ENCODE peak calls at places on chromosomes 11 and 22, in four cellular contexts. One of them, this sample, is unnamed.

GRCh38 chr22:38270091-38270972 is 2.5 kb downstream of the TMEM184B start:
- DNase-seq in H1: no peak
- DNase-seq in HepG2: no peak
- DNase-seq in GM12878: no peak
- DNase-seq in this sample: no peak

GRCh38 chr22:22930222-22930497 is 42.5 kb downstream of the IGLL5 start:
- DNase-seq in H1: no peak
- DNase-seq in HepG2: no peak
- DNase-seq in GM12878: no peak
- DNase-seq in this sample: no peak

GRCh38 chr22:35195821-35196220 is 61.5 kb upstream of the HMGXB4 start:
- DNase-seq in H1: no peak
- DNase-seq in HepG2: no peak
- DNase-seq in GM12878: no peak
- DNase-seq in this sample: no peak

GRCh38 chr11:33703771-33704170 is 3.1 kb upstream of the C11orf91 start:
- DNase-seq in GM12878: no peak
- DNase-seq in H1: no peak
- DNase-seq in HepG2: no peak
- DNase-seq in this sample: no peak

GRCh38 chr11:96622026-96622634 is 232.3 kb downstream of the JRKL start:
- DNase-seq in H1: no peak
- DNase-seq in HepG2: no peak
- DNase-seq in GM12878: no peak
- DNase-seq in this sample: no peak

GRCh38 chr11:12052676-12053605 is 44.5 kb upstream of the DKK3 start:
- DNase-seq in H1: no peak
- DNase-seq in GM12878: no peak
- DNase-seq in HepG2: no peak
- DNase-seq in this sample: no peak

GRCh38 chr11:1073851-1074243 is 827 bp upstream of the MUC2 start:
- DNase-seq in H1: no peak
- DNase-seq in GM12878: no peak
- DNase-seq in HepG2: no peak
- DNase-seq in this sample: no peak

GRCh38 chr22:38755155-38755910 is 465 bp downstream of the SUN2 start:
- DNase-seq in GM12878: no peak
- DNase-seq in H1: peak
- DNase-seq in HepG2: peak
- DNase-seq in this sample: peak

GRCh38 chr22:42450862-42451261 is 18.7 kb upstream of the NFAM1 start:
- DNase-seq in HepG2: no peak
- DNase-seq in GM12878: no peak
- DNase-seq in H1: no peak
- DNase-seq in this sample: no peak

GRCh38 chr22:29359469-29359868 is 28.9 kb downstream of the AP1B1 start:
- DNase-seq in HepG2: peak
- DNase-seq in GM12878: no peak
- DNase-seq in H1: peak
- DNase-seq in this sample: peak

GRCh38 chr11:114228401-114229061 is 67.7 kb upstream of the NNMT start:
- DNase-seq in GM12878: no peak
- DNase-seq in H1: no peak
- DNase-seq in HepG2: no peak
- DNase-seq in this sample: peak

GRCh38 chr11:134541355-134541754 is 129.3 kb upstream of the B3GAT1 start:
- DNase-seq in GM12878: no peak
- DNase-seq in H1: peak
- DNase-seq in HepG2: no peak
- DNase-seq in this sample: no peak

GRCh38 chr22:50550395-50550794 is 4.7 kb downstream of the KLHDC7B start:
- DNase-seq in H1: no peak
- DNase-seq in GM12878: no peak
- DNase-seq in HepG2: no peak
- DNase-seq in this sample: no peak

GRCh38 chr11:117691206-117691490 is 105.9 kb downstream of the DSCAML1 start:
- DNase-seq in H1: no peak
- DNase-seq in HepG2: no peak
- DNase-seq in GM12878: no peak
- DNase-seq in this sample: no peak

GRCh38 chr11:3614742-3615171 is 27.0 kb downstream of the ART5 start:
- DNase-seq in HepG2: no peak
- DNase-seq in H1: no peak
- DNase-seq in GM12878: peak
- DNase-seq in this sample: no peak

GRCh38 chr22:46471901-46472721 is 65.3 kb downstream of the CELSR1 start:
- DNase-seq in GM12878: no peak
- DNase-seq in HepG2: no peak
- DNase-seq in H1: no peak
- DNase-seq in this sample: no peak

GRCh38 chr11:83287631-83288030 is 1.5 kb upstream of the CCDC90B start:
- DNase-seq in H1: no peak
- DNase-seq in GM12878: no peak
- DNase-seq in HepG2: no peak
- DNase-seq in this sample: no peak

GRCh38 chr22:45202333-45203149 is 38.2 kb downstream of the KIAA0930 start:
- DNase-seq in GM12878: no peak
- DNase-seq in HepG2: no peak
- DNase-seq in H1: no peak
- DNase-seq in this sample: no peak

GRCh38 chr11:93169950-93170561 is 27.7 kb downstream of the SLC36A4 start:
- DNase-seq in HepG2: peak
- DNase-seq in H1: no peak
- DNase-seq in GM12878: no peak
- DNase-seq in this sample: peak

GRCh38 chr22:24566899-24567511 is 11.2 kb downstream of the SNRPD3 start:
- DNase-seq in HepG2: no peak
- DNase-seq in H1: no peak
- DNase-seq in GM12878: no peak
- DNase-seq in this sample: no peak

GRCh38 chr11:58912124-58912523 is 27.2 kb upstream of the GLYATL1 start:
- DNase-seq in H1: no peak
- DNase-seq in HepG2: no peak
- DNase-seq in GM12878: no peak
- DNase-seq in this sample: no peak

GRCh38 chr22:39927544-39927943 is 26.7 kb downstream of the GRAP2 start:
- DNase-seq in H1: peak
- DNase-seq in HepG2: peak
- DNase-seq in GM12878: no peak
- DNase-seq in this sample: no peak

GRCh38 chr11:127052420-127052819 is 51.9 kb upstream of the KIRREL3 start:
- DNase-seq in H1: no peak
- DNase-seq in HepG2: no peak
- DNase-seq in GM12878: no peak
- DNase-seq in this sample: no peak

GRCh38 chr11:47502767-47503166 is 50.2 kb downstream of the CELF1 start:
- DNase-seq in HepG2: no peak
- DNase-seq in GM12878: no peak
- DNase-seq in H1: no peak
- DNase-seq in this sample: no peak

GRCh38 chr22:44620129-44620840 is 81.7 kb upstream of the PRR5 start:
- DNase-seq in HepG2: peak
- DNase-seq in H1: peak
- DNase-seq in GM12878: no peak
- DNase-seq in this sample: peak

GRCh38 chr11:103499710-103500340 is 390.6 kb downstream of the DYNC2H1 start:
- DNase-seq in HepG2: no peak
- DNase-seq in GM12878: no peak
- DNase-seq in H1: no peak
- DNase-seq in this sample: no peak

GRCh38 chr11:117936973-117937372 is 7.8 kb upstream of the TMPRSS13 start:
- DNase-seq in H1: no peak
- DNase-seq in HepG2: no peak
- DNase-seq in GM12878: no peak
- DNase-seq in this sample: no peak

GRCh38 chr11:35136311-35136710 is 2.7 kb upstream of the CD44 start:
- DNase-seq in GM12878: no peak
- DNase-seq in HepG2: no peak
- DNase-seq in H1: no peak
- DNase-seq in this sample: no peak

GRCh38 chr11:69220581-69221051 is 64.9 kb downstream of the SMIM38 start:
- DNase-seq in H1: no peak
- DNase-seq in HepG2: no peak
- DNase-seq in GM12878: no peak
- DNase-seq in this sample: no peak

GRCh38 chr11:27207025-27207650 is 155.9 kb downstream of the CCDC34 start:
- DNase-seq in H1: peak
- DNase-seq in HepG2: no peak
- DNase-seq in GM12878: no peak
- DNase-seq in this sample: no peak

GRCh38 chr11:112518371-112518770 is 257.7 kb upstream of the PLET1 start:
- DNase-seq in GM12878: no peak
- DNase-seq in H1: no peak
- DNase-seq in HepG2: no peak
- DNase-seq in this sample: no peak

GRCh38 chr11:304915-305833 is 2.4 kb upstream of the IFITM2 start:
- DNase-seq in GM12878: no peak
- DNase-seq in HepG2: peak
- DNase-seq in H1: no peak
- DNase-seq in this sample: peak

GRCh38 chr22:25139062-25139461 is 60.6 kb upstream of the CRYBB3 start:
- DNase-seq in HepG2: no peak
- DNase-seq in H1: no peak
- DNase-seq in GM12878: no peak
- DNase-seq in this sample: no peak

GRCh38 chr11:76132268-76132667 is 74.0 kb downstream of the WNT11 start:
- DNase-seq in GM12878: no peak
- DNase-seq in HepG2: no peak
- DNase-seq in H1: no peak
- DNase-seq in this sample: no peak

GRCh38 chr11:10792385-10793068 is 16.2 kb downstream of the EIF4G2 start:
- DNase-seq in H1: peak
- DNase-seq in GM12878: peak
- DNase-seq in HepG2: peak
- DNase-seq in this sample: peak

GRCh38 chr11:67616431-67617242 is 9.9 kb downstream of the NDUFV1 start:
- DNase-seq in H1: peak
- DNase-seq in GM12878: no peak
- DNase-seq in HepG2: no peak
- DNase-seq in this sample: no peak

GRCh38 chr11:67614730-67615454 is 8.2 kb downstream of the NDUFV1 start:
- DNase-seq in HepG2: no peak
- DNase-seq in GM12878: no peak
- DNase-seq in H1: no peak
- DNase-seq in this sample: no peak

GRCh38 chr11:67613960-67614715 is 7.4 kb downstream of the NDUFV1 start:
- DNase-seq in HepG2: no peak
- DNase-seq in GM12878: peak
- DNase-seq in H1: peak
- DNase-seq in this sample: peak

GRCh38 chr11:67617243-67617953 is 10.7 kb downstream of the NDUFV1 start:
- DNase-seq in H1: peak
- DNase-seq in GM12878: no peak
- DNase-seq in HepG2: peak
- DNase-seq in this sample: no peak

DNA sequence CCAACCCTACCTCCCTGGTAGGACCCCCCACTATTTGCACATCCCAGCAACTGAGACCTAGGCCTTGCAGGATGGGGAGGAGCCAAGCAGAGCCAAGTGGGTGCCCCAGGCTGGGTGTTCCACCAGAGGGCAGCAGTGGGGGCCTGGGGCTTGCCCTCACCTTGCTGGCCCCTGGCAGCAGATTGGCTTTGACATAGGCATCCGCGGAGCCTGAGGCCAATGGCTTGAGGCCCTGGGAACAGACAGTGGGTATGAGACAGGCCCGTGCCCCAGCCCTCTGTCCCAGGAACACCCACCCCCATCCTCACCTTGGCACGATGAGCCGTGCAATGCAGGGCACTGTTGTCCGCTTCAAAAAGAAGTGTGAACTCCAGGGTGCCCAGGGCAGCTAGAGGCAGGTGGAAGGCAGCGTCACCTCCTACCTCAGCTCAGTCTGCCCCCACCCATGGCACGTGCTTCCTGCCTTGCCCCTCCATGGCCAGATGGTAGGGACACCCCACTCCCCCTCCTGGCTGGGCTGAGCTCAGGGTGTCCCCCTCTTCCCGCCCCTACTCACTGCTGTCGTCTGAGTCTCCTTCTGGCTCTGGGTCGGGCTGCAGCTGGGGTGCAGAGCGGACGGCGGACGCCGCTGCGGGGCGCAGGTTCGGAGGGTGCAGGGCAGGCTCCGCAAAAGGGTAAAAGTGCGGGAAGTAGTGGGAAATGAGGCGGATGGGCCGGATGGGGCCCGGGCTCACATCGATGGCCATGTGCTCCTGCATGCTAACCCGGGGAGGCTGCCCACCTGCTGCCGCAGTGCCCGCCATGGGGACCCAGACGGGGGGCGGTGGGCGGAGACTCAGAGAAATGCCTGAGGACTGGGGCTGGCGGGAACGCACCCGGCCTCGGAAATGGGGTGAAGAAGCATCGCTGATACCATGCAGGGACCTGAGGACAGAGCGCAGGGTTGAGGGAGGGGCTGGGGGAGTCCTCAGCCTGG is 9.0 kb downstream of the NDUFV1 start:
- DNase-seq in GM12878: no peak
- DNase-seq in H1: peak
- DNase-seq in HepG2: peak
- DNase-seq in this sample: peak
- TF ChIP-seq MAX in GM12878: no peak
- TF ChIP-seq MAX in H1: peak
- TF ChIP-seq MAX in HepG2: no peak
- TF ChIP-seq MAX in this sample: no peak

GRCh38 chr11:65653229-65654225 is 9.2 kb downstream of the RELA start:
- DNase-seq in H1: no peak
- DNase-seq in HepG2: peak
- DNase-seq in GM12878: no peak
- DNase-seq in this sample: no peak
- TF ChIP-seq USF2 in H1: no peak
- TF ChIP-seq USF2 in HepG2: no peak
- TF ChIP-seq USF2 in GM12878: no peak
- TF ChIP-seq USF2 in this sample: no peak

GRCh38 chr22:48745842-48746788 is 1081.6 kb downstream of the BRD1 start:
- DNase-seq in GM12878: no peak
- DNase-seq in H1: peak
- DNase-seq in HepG2: no peak
- DNase-seq in this sample: no peak
- TF ChIP-seq TAF1 in GM12878: no peak
- TF ChIP-seq TAF1 in H1: no peak
- TF ChIP-seq TAF1 in HepG2: no peak
- TF ChIP-seq TAF1 in this sample: no peak

DNA sequence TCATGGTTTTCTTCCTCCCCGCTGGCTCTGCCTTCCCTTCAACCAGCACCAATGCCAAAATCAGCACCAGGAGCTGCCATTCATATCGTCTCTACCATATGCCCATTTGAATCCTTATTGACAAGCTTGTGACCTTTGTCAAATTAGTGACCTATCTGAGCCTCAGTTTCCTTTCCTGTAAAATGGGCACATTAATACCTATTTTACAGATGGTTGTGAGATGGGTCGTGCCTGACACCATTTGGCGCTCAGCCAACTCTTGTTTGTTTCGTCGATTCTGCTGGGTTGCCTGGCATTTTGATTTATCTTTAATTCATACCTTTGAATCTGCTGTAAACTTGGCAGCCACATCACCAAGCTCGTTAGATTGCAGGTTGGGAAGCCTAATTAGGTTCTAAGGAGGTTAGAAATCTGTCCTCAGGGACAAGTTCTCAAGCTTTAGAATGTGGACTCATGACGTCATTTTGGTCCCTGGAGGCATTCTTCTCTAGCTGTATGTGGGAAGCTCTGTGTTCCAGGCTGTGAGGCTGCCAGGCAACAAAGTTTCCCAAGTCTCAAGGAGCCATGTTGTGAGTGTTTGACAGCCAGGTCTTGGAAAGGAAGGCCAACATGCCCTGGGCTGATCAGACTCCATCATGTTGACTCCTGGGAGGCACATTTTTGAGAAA is 61.0 kb downstream of the RPS6KA4 start:
- DNase-seq in H1: no peak
- DNase-seq in GM12878: no peak
- DNase-seq in HepG2: no peak
- DNase-seq in this sample: no peak
- TF ChIP-seq MAX in H1: no peak
- TF ChIP-seq MAX in GM12878: no peak
- TF ChIP-seq MAX in HepG2: no peak
- TF ChIP-seq MAX in this sample: no peak